ENCODE peak calls at places on chromosomes 12 and 14, in six cellular contexts. One of them, this sample, is unnamed.

GRCh38 chr12:62800707-62801400 is 134.1 kb downstream of the PPM1H start:
- DNase-seq in AG08395: no peak
- DNase-seq in iris pigment epithelial cell: no peak
- DNase-seq in stimulated activated CD8-positive, alpha-beta memory T cell treated with anti-CD3 and anti-CD28 coated beads, Interleukin-7, amount 100 ng/mL, for 1 hour: no peak
- DNase-seq in HuH-7.5: no peak
- DNase-seq in activated T-cell treated with anti-CD3 and anti-CD28 coated beads, Interleukin-2, amount 50 U/mL, for 4 hours: no peak
- DNase-seq in this sample: no peak

GRCh38 chr12:131389051-131390013 is 321.6 kb upstream of the SFSWAP start:
- DNase-seq in AG08395: no peak
- DNase-seq in iris pigment epithelial cell: no peak
- DNase-seq in stimulated activated CD8-positive, alpha-beta memory T cell treated with anti-CD3 and anti-CD28 coated beads, Interleukin-7, amount 100 ng/mL, for 1 hour: no peak
- DNase-seq in HuH-7.5: no peak
- DNase-seq in activated T-cell treated with anti-CD3 and anti-CD28 coated beads, Interleukin-2, amount 50 U/mL, for 4 hours: no peak
- DNase-seq in this sample: no peak

GRCh38 chr12:42918387-42918786 is 328.8 kb upstream of the PRICKLE1 start:
- DNase-seq in AG08395: no peak
- DNase-seq in iris pigment epithelial cell: no peak
- DNase-seq in stimulated activated CD8-positive, alpha-beta memory T cell treated with anti-CD3 and anti-CD28 coated beads, Interleukin-7, amount 100 ng/mL, for 1 hour: no peak
- DNase-seq in HuH-7.5: no peak
- DNase-seq in activated T-cell treated with anti-CD3 and anti-CD28 coated beads, Interleukin-2, amount 50 U/mL, for 4 hours: no peak
- DNase-seq in this sample: no peak

GRCh38 chr14:68380304-68380840 is 412.5 kb downstream of the ZFP36L1 start:
- DNase-seq in AG08395: peak; percentile 21
- DNase-seq in iris pigment epithelial cell: no peak
- DNase-seq in stimulated activated CD8-positive, alpha-beta memory T cell treated with anti-CD3 and anti-CD28 coated beads, Interleukin-7, amount 100 ng/mL, for 1 hour: no peak
- DNase-seq in HuH-7.5: no peak
- DNase-seq in activated T-cell treated with anti-CD3 and anti-CD28 coated beads, Interleukin-2, amount 50 U/mL, for 4 hours: no peak
- DNase-seq in this sample: no peak

GRCh38 chr12:94952325-94952724 is 51.2 kb downstream of the NDUFA12 start:
- DNase-seq in AG08395: no peak
- DNase-seq in iris pigment epithelial cell: no peak
- DNase-seq in stimulated activated CD8-positive, alpha-beta memory T cell treated with anti-CD3 and anti-CD28 coated beads, Interleukin-7, amount 100 ng/mL, for 1 hour: no peak
- DNase-seq in HuH-7.5: no peak
- DNase-seq in activated T-cell treated with anti-CD3 and anti-CD28 coated beads, Interleukin-2, amount 50 U/mL, for 4 hours: no peak
- DNase-seq in this sample: no peak

GRCh38 chr14:88904864-88905263 is 80.4 kb downstream of the TTC8 start:
- DNase-seq in AG08395: no peak
- DNase-seq in iris pigment epithelial cell: peak; percentile 57
- DNase-seq in stimulated activated CD8-positive, alpha-beta memory T cell treated with anti-CD3 and anti-CD28 coated beads, Interleukin-7, amount 100 ng/mL, for 1 hour: no peak
- DNase-seq in HuH-7.5: no peak
- DNase-seq in activated T-cell treated with anti-CD3 and anti-CD28 coated beads, Interleukin-2, amount 50 U/mL, for 4 hours: no peak
- DNase-seq in this sample: no peak

GRCh38 chr12:117140397-117141096 is 41.3 kb upstream of the TESC start:
- DNase-seq in AG08395: no peak
- DNase-seq in iris pigment epithelial cell: no peak
- DNase-seq in stimulated activated CD8-positive, alpha-beta memory T cell treated with anti-CD3 and anti-CD28 coated beads, Interleukin-7, amount 100 ng/mL, for 1 hour: no peak
- DNase-seq in HuH-7.5: no peak
- DNase-seq in activated T-cell treated with anti-CD3 and anti-CD28 coated beads, Interleukin-2, amount 50 U/mL, for 4 hours: no peak
- DNase-seq in this sample: no peak

GRCh38 chr12:116324684-116325664 is 47.5 kb upstream of the MED13L start:
- DNase-seq in AG08395: no peak
- DNase-seq in iris pigment epithelial cell: no peak
- DNase-seq in stimulated activated CD8-positive, alpha-beta memory T cell treated with anti-CD3 and anti-CD28 coated beads, Interleukin-7, amount 100 ng/mL, for 1 hour: no peak
- DNase-seq in HuH-7.5: no peak
- DNase-seq in activated T-cell treated with anti-CD3 and anti-CD28 coated beads, Interleukin-2, amount 50 U/mL, for 4 hours: no peak
- DNase-seq in this sample: peak; percentile 2

GRCh38 chr14:53619625-53620324 is 336.9 kb downstream of the BMP4 start:
- DNase-seq in AG08395: peak; percentile 69
- DNase-seq in iris pigment epithelial cell: peak; percentile 38
- DNase-seq in stimulated activated CD8-positive, alpha-beta memory T cell treated with anti-CD3 and anti-CD28 coated beads, Interleukin-7, amount 100 ng/mL, for 1 hour: no peak
- DNase-seq in HuH-7.5: no peak
- DNase-seq in activated T-cell treated with anti-CD3 and anti-CD28 coated beads, Interleukin-2, amount 50 U/mL, for 4 hours: no peak
- DNase-seq in this sample: no peak

GRCh38 chr12:3655331-3655900 is 97.5 kb downstream of the CRACR2A start:
- DNase-seq in AG08395: peak; percentile 60
- DNase-seq in iris pigment epithelial cell: peak; percentile 22
- DNase-seq in stimulated activated CD8-positive, alpha-beta memory T cell treated with anti-CD3 and anti-CD28 coated beads, Interleukin-7, amount 100 ng/mL, for 1 hour: no peak
- DNase-seq in HuH-7.5: peak; percentile 31
- DNase-seq in activated T-cell treated with anti-CD3 and anti-CD28 coated beads, Interleukin-2, amount 50 U/mL, for 4 hours: no peak
- DNase-seq in this sample: no peak

GRCh38 chr12:127987199-127987901 is 279.6 kb upstream of the TMEM132C start:
- DNase-seq in AG08395: peak; percentile 66
- DNase-seq in iris pigment epithelial cell: peak; percentile 22
- DNase-seq in stimulated activated CD8-positive, alpha-beta memory T cell treated with anti-CD3 and anti-CD28 coated beads, Interleukin-7, amount 100 ng/mL, for 1 hour: no peak
- DNase-seq in HuH-7.5: no peak
- DNase-seq in activated T-cell treated with anti-CD3 and anti-CD28 coated beads, Interleukin-2, amount 50 U/mL, for 4 hours: no peak
- DNase-seq in this sample: no peak

GRCh38 chr12:20450591-20450990 is 82.3 kb downstream of the PDE3A start:
- DNase-seq in AG08395: no peak
- DNase-seq in iris pigment epithelial cell: peak; percentile 60
- DNase-seq in stimulated activated CD8-positive, alpha-beta memory T cell treated with anti-CD3 and anti-CD28 coated beads, Interleukin-7, amount 100 ng/mL, for 1 hour: no peak
- DNase-seq in HuH-7.5: no peak
- DNase-seq in activated T-cell treated with anti-CD3 and anti-CD28 coated beads, Interleukin-2, amount 50 U/mL, for 4 hours: no peak
- DNase-seq in this sample: no peak

GRCh38 chr12:96617178-96617577 is 127.8 kb downstream of the CFAP54 start:
- DNase-seq in AG08395: no peak
- DNase-seq in iris pigment epithelial cell: no peak
- DNase-seq in stimulated activated CD8-positive, alpha-beta memory T cell treated with anti-CD3 and anti-CD28 coated beads, Interleukin-7, amount 100 ng/mL, for 1 hour: no peak
- DNase-seq in HuH-7.5: no peak
- DNase-seq in activated T-cell treated with anti-CD3 and anti-CD28 coated beads, Interleukin-2, amount 50 U/mL, for 4 hours: no peak
- DNase-seq in this sample: no peak

GRCh38 chr12:93868771-93869170 is 191.6 kb downstream of the CRADD start:
- DNase-seq in AG08395: peak; percentile 50
- DNase-seq in iris pigment epithelial cell: peak; percentile 91
- DNase-seq in stimulated activated CD8-positive, alpha-beta memory T cell treated with anti-CD3 and anti-CD28 coated beads, Interleukin-7, amount 100 ng/mL, for 1 hour: no peak
- DNase-seq in HuH-7.5: no peak
- DNase-seq in activated T-cell treated with anti-CD3 and anti-CD28 coated beads, Interleukin-2, amount 50 U/mL, for 4 hours: no peak
- DNase-seq in this sample: no peak

GRCh38 chr14:102277874-102278630 is 26.9 kb downstream of the MOK start:
- DNase-seq in AG08395: no peak
- DNase-seq in iris pigment epithelial cell: no peak
- DNase-seq in stimulated activated CD8-positive, alpha-beta memory T cell treated with anti-CD3 and anti-CD28 coated beads, Interleukin-7, amount 100 ng/mL, for 1 hour: no peak
- DNase-seq in HuH-7.5: no peak
- DNase-seq in activated T-cell treated with anti-CD3 and anti-CD28 coated beads, Interleukin-2, amount 50 U/mL, for 4 hours: no peak
- DNase-seq in this sample: no peak

GRCh38 chr12:84186433-84186832 is 726.2 kb downstream of the SLC6A15 start:
- DNase-seq in AG08395: no peak
- DNase-seq in iris pigment epithelial cell: no peak
- DNase-seq in stimulated activated CD8-positive, alpha-beta memory T cell treated with anti-CD3 and anti-CD28 coated beads, Interleukin-7, amount 100 ng/mL, for 1 hour: no peak
- DNase-seq in HuH-7.5: no peak
- DNase-seq in activated T-cell treated with anti-CD3 and anti-CD28 coated beads, Interleukin-2, amount 50 U/mL, for 4 hours: no peak
- DNase-seq in this sample: no peak

GRCh38 chr12:71191509-71192196 is 33.9 kb upstream of the TSPAN8 start:
- DNase-seq in AG08395: no peak
- DNase-seq in iris pigment epithelial cell: no peak
- DNase-seq in stimulated activated CD8-positive, alpha-beta memory T cell treated with anti-CD3 and anti-CD28 coated beads, Interleukin-7, amount 100 ng/mL, for 1 hour: no peak
- DNase-seq in HuH-7.5: no peak
- DNase-seq in activated T-cell treated with anti-CD3 and anti-CD28 coated beads, Interleukin-2, amount 50 U/mL, for 4 hours: no peak
- DNase-seq in this sample: no peak

GRCh38 chr12:28144059-28144458 is 46.2 kb upstream of the CCDC91 start:
- DNase-seq in AG08395: no peak
- DNase-seq in iris pigment epithelial cell: no peak
- DNase-seq in stimulated activated CD8-positive, alpha-beta memory T cell treated with anti-CD3 and anti-CD28 coated beads, Interleukin-7, amount 100 ng/mL, for 1 hour: no peak
- DNase-seq in HuH-7.5: no peak
- DNase-seq in activated T-cell treated with anti-CD3 and anti-CD28 coated beads, Interleukin-2, amount 50 U/mL, for 4 hours: no peak
- DNase-seq in this sample: no peak

GRCh38 chr12:46477541-46477940 is 105.0 kb upstream of the SLC38A2 start:
- DNase-seq in AG08395: no peak
- DNase-seq in iris pigment epithelial cell: peak; percentile 40
- DNase-seq in stimulated activated CD8-positive, alpha-beta memory T cell treated with anti-CD3 and anti-CD28 coated beads, Interleukin-7, amount 100 ng/mL, for 1 hour: no peak
- DNase-seq in HuH-7.5: no peak
- DNase-seq in activated T-cell treated with anti-CD3 and anti-CD28 coated beads, Interleukin-2, amount 50 U/mL, for 4 hours: no peak
- DNase-seq in this sample: no peak

GRCh38 chr14:103483600-103483999 is 39.0 kb downstream of the CKB start:
- DNase-seq in AG08395: peak; percentile 58
- DNase-seq in iris pigment epithelial cell: peak; percentile 88
- DNase-seq in stimulated activated CD8-positive, alpha-beta memory T cell treated with anti-CD3 and anti-CD28 coated beads, Interleukin-7, amount 100 ng/mL, for 1 hour: no peak
- DNase-seq in HuH-7.5: no peak
- DNase-seq in activated T-cell treated with anti-CD3 and anti-CD28 coated beads, Interleukin-2, amount 50 U/mL, for 4 hours: no peak
- DNase-seq in this sample: no peak

GRCh38 chr12:121843236-121843982 is 15.2 kb downstream of the HPD start:
- DNase-seq in AG08395: no peak
- DNase-seq in iris pigment epithelial cell: no peak
- DNase-seq in stimulated activated CD8-positive, alpha-beta memory T cell treated with anti-CD3 and anti-CD28 coated beads, Interleukin-7, amount 100 ng/mL, for 1 hour: no peak
- DNase-seq in HuH-7.5: no peak
- DNase-seq in activated T-cell treated with anti-CD3 and anti-CD28 coated beads, Interleukin-2, amount 50 U/mL, for 4 hours: no peak
- DNase-seq in this sample: no peak

This sample was measured in effector CD4-positive, alpha-beta T cell.